ENCODE peak calls at places on chromosomes 11 and 22, in seven cellular contexts. F, Q, W, C, E, R and O are unnamed samples.

GRCh38 chr11:9736365-9736764 is 72.5 kb downstream of the SWAP70 start:
- DNase-seq in F (no peak), Q (no peak), W (no peak), C (no peak), E (no peak), R (no peak), O (no peak)

GRCh38 chr22:37229012-37229804 is 14.9 kb downstream of the RAC2 start:
- DNase-seq in F (peak), Q (peak), W (peak), C (no peak), E (peak), R (no peak), O (peak)

GRCh38 chr11:76172583-76172982 is 33.7 kb downstream of the WNT11 start:
- DNase-seq in F (no peak), Q (no peak), W (no peak), C (no peak), E (no peak), R (no peak), O (no peak)

GRCh38 chr11:34823197-34823596 is 93.0 kb downstream of the APIP start:
- DNase-seq in F (no peak), Q (no peak), W (no peak), C (no peak), E (no peak), R (no peak), O (no peak)

GRCh38 chr11:79438631-79439429 is 2.0 kb downstream of the TENM4 start:
- DNase-seq in F (peak), Q (no peak), W (no peak), C (no peak), E (no peak), R (peak), O (no peak)

GRCh38 chr22:30392661-30393321 is 4.0 kb upstream of the SEC14L2 start:
- DNase-seq in F (no peak), Q (no peak), W (no peak), C (no peak), E (no peak), R (no peak), O (no peak)

GRCh38 chr22:17115927-17116326 is 5.2 kb downstream of the TMEM121B start:
- DNase-seq in F (no peak), Q (no peak), W (no peak), C (no peak), E (no peak), R (no peak), O (no peak)

GRCh38 chr11:65424200-65425104 is 1.9 kb downstream of the NEAT1 start:
- DNase-seq in F (peak), Q (no peak), W (peak), C (peak), E (no peak), R (no peak), O (peak)

GRCh38 chr22:20298803-20299735 is 20.8 kb downstream of the DGCR6L start:
- DNase-seq in F (peak), Q (peak), W (peak), C (peak), E (no peak), R (peak), O (peak)

GRCh38 chr11:99631618-99632017 is 610.9 kb downstream of the CNTN5 start:
- DNase-seq in F (no peak), Q (no peak), W (no peak), C (no peak), E (no peak), R (no peak), O (no peak)

GRCh38 chr11:2074266-2074825 is 64.8 kb downstream of the IGF2 start:
- DNase-seq in F (no peak), Q (no peak), W (no peak), C (no peak), E (no peak), R (peak), O (no peak)

GRCh38 chr11:117997436-117998200 is 11.4 kb downstream of the IL10RA start:
- DNase-seq in F (no peak), Q (no peak), W (no peak), C (no peak), E (no peak), R (no peak), O (no peak)

GRCh38 chr11:82733444-82734119 is at the start of gene FAM181B:
- DNase-seq in F (peak), Q (no peak), W (no peak), C (no peak), E (no peak), R (peak), O (no peak)

GRCh38 chr11:16820324-16821092 is 82.1 kb downstream of the C11orf58 start:
- DNase-seq in F (peak), Q (peak), W (peak), C (peak), E (peak), R (peak), O (peak)

GRCh38 chr22:49281467-49282340 is 546.0 kb downstream of the BRD1 start:
- DNase-seq in F (no peak), Q (no peak), W (no peak), C (no peak), E (no peak), R (no peak), O (no peak)

GRCh38 chr11:77596626-77597025 is 6.9 kb downstream of the AQP11 start:
- DNase-seq in F (peak), Q (no peak), W (no peak), C (no peak), E (peak), R (no peak), O (no peak)

GRCh38 chr11:79942071-79942470 is 501.2 kb upstream of the TENM4 start:
- DNase-seq in F (no peak), Q (no peak), W (no peak), C (no peak), E (no peak), R (no peak), O (no peak)

GRCh38 chr22:25627271-25627848 is 62.9 kb downstream of the GRK3 start:
- DNase-seq in F (no peak), Q (no peak), W (no peak), C (no peak), E (no peak), R (no peak), O (no peak)

GRCh38 chr11:126765196-126765595 is 235.4 kb downstream of the KIRREL3 start:
- DNase-seq in F (no peak), Q (no peak), W (no peak), C (no peak), E (no peak), R (no peak), O (no peak)

GRCh38 chr11:66268953-66269906 is 791 bp downstream of the RAB1B start:
- DNase-seq in F (peak), Q (peak), W (no peak), C (no peak), E (no peak), R (peak), O (no peak)

GRCh38 chr22:24768537-24769374 is 5.8 kb downstream of the PIWIL3 start:
- DNase-seq in F (peak), Q (peak), W (peak), C (no peak), E (peak), R (peak), O (peak)

GRCh38 chr11:88175004-88175706 is at the start of gene RAB38:
- DNase-seq in F (peak), Q (no peak), W (peak), C (no peak), E (no peak), R (peak), O (no peak)

GRCh38 chr11:78417175-78417887 is at the start of gene GAB2:
- DNase-seq in F (no peak), Q (no peak), W (peak), C (no peak), E (no peak), R (peak), O (peak)

GRCh38 chr11:77407613-77408012 is 66.3 kb downstream of the PAK1 start:
- DNase-seq in F (peak), Q (peak), W (no peak), C (no peak), E (peak), R (no peak), O (no peak)

GRCh38 chr11:44575288-44575672 is 9.8 kb downstream of the CD82 start:
- DNase-seq in F (peak), Q (no peak), W (no peak), C (no peak), E (no peak), R (no peak), O (no peak)

GRCh38 chr11:68337399-68337835 is 25.0 kb downstream of the LRP5 start:
- DNase-seq in F (no peak), Q (no peak), W (no peak), C (no peak), E (no peak), R (no peak), O (no peak)

GRCh38 chr11:31973175-31973574 is 117.7 kb upstream of the RCN1 start:
- DNase-seq in F (no peak), Q (no peak), W (no peak), C (no peak), E (no peak), R (no peak), O (no peak)

GRCh38 chr11:6695377-6695776 is 12.2 kb upstream of the MRPL17 start:
- DNase-seq in F (peak), Q (no peak), W (no peak), C (no peak), E (no peak), R (no peak), O (no peak)

GRCh38 chr11:2825261-2825885 is 60.2 kb downstream of the CDKN1C start:
- DNase-seq in F (peak), Q (peak), W (no peak), C (no peak), E (peak), R (no peak), O (no peak)

GRCh38 chr11:14334193-14334592 is 24.8 kb downstream of the RRAS2 start:
- DNase-seq in F (no peak), Q (no peak), W (no peak), C (no peak), E (no peak), R (no peak), O (no peak)

GRCh38 chr11:73281201-73281741 is 9.1 kb downstream of the P2RY6 start:
- DNase-seq in F (no peak), Q (no peak), W (no peak), C (no peak), E (no peak), R (no peak), O (no peak)

GRCh38 chr11:12682730-12683500 is 8.7 kb downstream of the TEAD1 start:
- DNase-seq in F (no peak), Q (no peak), W (no peak), C (no peak), E (no peak), R (no peak), O (no peak)

GRCh38 chr11:12275818-12276217 is 101.6 kb upstream of the PARVA start:
- DNase-seq in F (no peak), Q (no peak), W (no peak), C (no peak), E (no peak), R (no peak), O (no peak)

GRCh38 chr11:28086569-28086968 is 21.4 kb downstream of the KIF18A start:
- DNase-seq in F (peak), Q (no peak), W (no peak), C (no peak), E (no peak), R (no peak), O (no peak)

GRCh38 chr22:27460596-27461347 is 340.8 kb downstream of the MN1 start:
- DNase-seq in F (peak), Q (no peak), W (no peak), C (no peak), E (peak), R (no peak), O (no peak)

GRCh38 chr11:24767411-24767810 is 270.6 kb downstream of the LUZP2 start:
- DNase-seq in F (no peak), Q (no peak), W (no peak), C (no peak), E (no peak), R (no peak), O (no peak)